ENCODE peak calls at places on chromosome 6, in eight cellular contexts. X is GM12878, L is body of pancreas, H is right lobe of liver, A is IMR-90, J is HepG2, F is heart left ventricle, N is upper lobe of left lung. W is an unnamed sample.

GRCh38 chr6:17721671-17722070 is 14.9 kb upstream of the NUP153 start:
- ATAC-seq in J (peak; percentile 9), L (no peak), N (no peak), X (no peak), A (no peak), H (no peak), F (no peak), W (no peak)

GRCh38 chr6:127933852-127934840 is 33.3 kb upstream of the THEMIS start:
- ATAC-seq in L (no peak), X (no peak), J (no peak), H (peak; percentile 18), F (no peak), N (no peak), A (no peak), W (no peak)

GRCh38 chr6:88914180-88914579 is 49.2 kb downstream of the RNGTT start:
- ATAC-seq in X (no peak), H (no peak), L (no peak), A (no peak), N (no peak), J (no peak), F (no peak), W (no peak)

GRCh38 chr6:148693882-148694484 is 52.8 kb upstream of the UST start:
- ATAC-seq in N (no peak), L (no peak), H (no peak), J (no peak), A (no peak), X (peak; percentile 89), F (no peak), W (no peak)

GRCh38 chr6:144555078-144555477 is 269.9 kb downstream of the UTRN start:
- ATAC-seq in A (no peak), H (no peak), F (no peak), N (no peak), J (no peak), L (no peak), X (no peak), W (no peak)

GRCh38 chr6:14865609-14866100 is 380.2 kb upstream of the JARID2 start:
- ATAC-seq in H (peak; percentile 34), A (peak; percentile 85), N (peak; percentile 65), J (no peak), L (no peak), X (peak; percentile 90), F (peak; percentile 41), W (peak; percentile 34)

GRCh38 chr6:160248538-160248937 is 10.1 kb downstream of the SLC22A2 start:
- ATAC-seq in H (no peak), A (no peak), N (no peak), L (no peak), F (no peak), J (no peak), X (no peak), W (no peak)

GRCh38 chr6:9200712-9201111 is 765.4 kb upstream of the SLC35B3 start:
- ATAC-seq in F (no peak), X (no peak), H (no peak), J (no peak), A (no peak), L (no peak), N (no peak), W (no peak)

GRCh38 chr6:73610444-73611275 is 43.1 kb downstream of the SLC17A5 start:
- ATAC-seq in L (peak; percentile 79), X (peak; percentile 79), A (peak; percentile 91), H (peak; percentile 81), F (peak; percentile 56), N (peak; percentile 79), J (peak; percentile 51), W (peak; percentile 74)

GRCh38 chr6:5241242-5241641 is 19.5 kb downstream of the LYRM4 start:
- ATAC-seq in F (no peak), X (no peak), A (no peak), N (no peak), L (no peak), J (no peak), H (no peak), W (no peak)

GRCh38 chr6:166477647-166478365 is 95.1 kb upstream of the MPC1 start:
- ATAC-seq in N (no peak), J (no peak), L (no peak), X (no peak), A (no peak), F (no peak), H (no peak), W (no peak)

GRCh38 chr6:15595461-15596173 is 67.2 kb downstream of the DTNBP1 start:
- ATAC-seq in X (no peak), H (no peak), F (peak; percentile 80), A (no peak), N (peak; percentile 71), L (no peak), J (no peak), W (peak; percentile 83)

GRCh38 chr6:57097596-57097995 is 7.6 kb downstream of the ZNF451 start:
- ATAC-seq in X (no peak), H (no peak), F (no peak), J (no peak), L (no peak), A (peak; percentile 82), N (no peak), W (no peak)

GRCh38 chr6:18221288-18221615 is 43.1 kb downstream of the DEK start:
- ATAC-seq in J (peak; percentile 12), L (no peak), F (no peak), A (no peak), N (no peak), X (no peak), H (no peak), W (no peak)

GRCh38 chr6:11271637-11272036 is 39.2 kb upstream of the NEDD9 start:
- ATAC-seq in L (no peak), F (no peak), N (no peak), A (peak; percentile 97), X (no peak), H (no peak), J (no peak), W (peak; percentile 20)
- H3K36me3 ChIP-seq in L (no peaks in the 10 kb centered on the region), F (no peaks in the 10 kb centered on the region), N (no peaks in the 10 kb centered on the region), A (no peaks in the 10 kb centered on the region), X (peaks cover 12% of the 10 kb centered on the region), H (no peaks in the 10 kb centered on the region), J (no peaks in the 10 kb centered on the region), W (no peaks in the 10 kb centered on the region)

DNA sequence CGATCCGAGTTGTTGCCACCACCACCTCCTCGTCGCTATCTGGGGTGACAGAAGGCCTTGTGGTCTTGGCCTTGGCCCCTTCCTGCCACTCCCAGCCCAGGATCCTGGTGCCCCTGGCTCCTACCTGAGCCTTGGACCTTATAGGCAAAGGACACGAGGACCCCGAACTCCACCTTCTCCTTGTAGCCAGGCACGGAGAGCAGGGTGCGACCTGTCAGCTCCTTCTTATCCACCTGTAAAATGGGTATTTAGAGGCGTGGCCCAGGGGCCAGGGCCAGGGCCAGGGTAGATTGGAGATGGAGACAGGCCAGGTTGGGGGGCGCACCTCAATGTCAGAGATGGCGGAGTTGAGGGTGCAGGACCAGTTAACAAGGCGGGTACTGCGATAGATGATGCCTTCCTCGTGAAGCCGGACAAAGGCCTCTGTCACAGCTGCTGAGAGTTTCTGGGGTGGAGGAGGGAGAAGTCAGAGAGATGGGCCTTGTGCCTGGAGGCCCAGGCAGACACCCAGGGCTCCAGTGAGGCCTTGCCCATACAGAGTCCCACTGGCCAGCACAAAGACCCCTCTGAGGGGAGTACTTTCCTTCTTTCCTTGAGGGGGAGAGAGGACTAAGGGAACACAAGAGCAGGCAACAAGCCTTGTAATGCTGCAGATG is 7.3 kb upstream of the VWA7 start:
- ATAC-seq in N (no peak), J (no peak), L (no peak), A (no peak), F (no peak), X (no peak), H (no peak), W (no peak)
- TF ChIP-seq POLR2A in N (no peak), J (no peak), L (no peak), A (no peak), F (no peak), X (no peak), H (no peak), W (no peak)

DNA sequence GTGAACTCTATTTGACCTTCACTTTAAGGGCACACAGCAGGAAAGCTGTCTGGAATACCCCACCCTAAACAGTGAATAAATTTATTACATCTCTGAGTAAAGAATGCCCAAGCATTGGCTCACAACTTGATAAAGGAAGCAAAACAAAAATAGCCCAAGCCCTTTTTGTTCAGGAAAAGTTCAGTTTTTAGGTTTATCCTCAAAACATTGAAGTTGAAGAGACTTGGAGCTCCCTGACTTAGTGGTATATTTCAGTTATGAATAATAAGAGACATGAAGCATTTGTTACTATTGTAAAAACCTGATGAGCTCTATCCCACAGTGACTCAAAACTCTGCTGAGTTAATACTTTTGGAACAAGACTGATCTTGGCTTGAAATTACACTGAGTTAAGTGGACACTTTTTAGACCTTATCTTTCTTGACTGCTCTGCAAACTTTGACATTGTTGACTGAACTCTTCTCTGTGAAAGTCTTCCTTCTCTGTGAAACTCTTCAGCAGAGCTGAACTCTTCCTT is 354.0 kb downstream of the BCKDHB start:
- ATAC-seq in F (no peak), H (no peak), X (no peak), L (no peak), N (peak; percentile 41), A (no peak), J (no peak), W (no peak)
- H3K36me3 ChIP-seq in F (no peaks in the 10 kb centered on the region), H (no peaks in the 10 kb centered on the region), X (no peaks in the 10 kb centered on the region), L (no peaks in the 10 kb centered on the region), N (no peaks in the 10 kb centered on the region), A (no peaks in the 10 kb centered on the region), J (no peaks in the 10 kb centered on the region), W (no peaks in the 10 kb centered on the region)

DNA sequence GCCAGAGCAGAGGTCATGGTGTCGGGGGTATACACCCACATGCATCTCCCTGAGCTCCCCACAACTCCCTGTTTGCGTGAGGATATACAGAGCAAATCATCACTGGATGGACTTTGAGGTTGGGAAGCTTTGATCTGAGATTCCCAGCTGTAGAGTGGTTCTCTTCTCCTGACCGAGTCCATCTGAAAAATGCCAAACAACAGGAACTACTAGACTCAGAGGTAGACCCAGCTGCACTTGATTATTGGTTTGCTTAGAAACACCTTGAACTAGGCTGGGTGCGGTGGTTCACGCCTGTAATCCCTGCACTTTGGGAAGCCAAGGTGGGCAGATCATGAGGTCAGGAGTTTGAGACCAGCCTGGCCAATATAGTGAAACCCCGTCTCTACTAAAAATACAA is 125.0 kb downstream of the UNC5CL start:
- ATAC-seq in L (no peak), H (no peak), X (no peak), F (no peak), J (peak; percentile 78), A (no peak), N (no peak), W (no peak)
- TF ChIP-seq POLR2A in L (no peak), H (no peak), X (no peak), F (no peak), J (no peak), A (no peak), N (no peak), W (no peak)

GRCh38 chr6:43622541-43622940 is 6.5 kb downstream of the GTPBP2 start:
- ATAC-seq in F (no peak), N (no peak), X (no peak), J (no peak), H (no peak), L (no peak), A (no peak), W (no peak)

GRCh38 chr6:43624786-43625288 is 4.2 kb downstream of the GTPBP2 start:
- ATAC-seq in A (no peak), F (no peak), N (no peak), X (no peak), J (no peak), L (no peak), H (no peak), W (no peak)

GRCh38 chr6:43623880-43624785 is 4.9 kb downstream of the GTPBP2 start:
- ATAC-seq in L (no peak), A (no peak), H (no peak), F (no peak), X (no peak), J (no peak), N (no peak), W (no peak)

GRCh38 chr6:43627008-43627825 is 1.8 kb downstream of the GTPBP2 start:
- ATAC-seq in X (peak; percentile 5), A (peak; percentile 24), N (peak; percentile 28), F (peak; percentile 25), H (peak; percentile 17), L (no peak), J (no peak), W (peak; percentile 16)

GRCh38 chr6:43625393-43625992 is 3.6 kb downstream of the GTPBP2 start:
- ATAC-seq in A (no peak), X (no peak), N (no peak), H (no peak), J (no peak), L (no peak), F (no peak), W (no peak)
- H3K36me3 ChIP-seq in A (peaks cover 54% of the 10 kb centered on the region), X (peaks cover 47% of the 10 kb centered on the region), N (peaks cover 58% of the 10 kb centered on the region), H (peaks cover 51% of the 10 kb centered on the region), J (peaks cover 44% of the 10 kb centered on the region), L (peaks cover 23% of the 10 kb centered on the region), F (peaks cover 56% of the 10 kb centered on the region), W (peaks cover 57% of the 10 kb centered on the region)